ENCODE peak calls at places on chromosomes 2 and 18, in five cellular contexts. One of them, this sample, is unnamed.

GRCh38 chr2:234611209-234611608 is 114.3 kb upstream of the ARL4C start:
- DNase-seq in prostate gland: no peak
- DNase-seq in tibial artery: no peak
- DNase-seq in left ventricle myocardium inferior: no peak
- DNase-seq in retinal pigment epithelial cell: no peak
- DNase-seq in this sample: no peak

GRCh38 chr2:158539176-158539895 is 82.6 kb downstream of the PKP4 start:
- DNase-seq in prostate gland: peak; percentile 77
- DNase-seq in tibial artery: no peak
- DNase-seq in left ventricle myocardium inferior: no peak
- DNase-seq in retinal pigment epithelial cell: peak; percentile 46
- DNase-seq in this sample: peak; percentile 81

GRCh38 chr2:98253461-98254073 is 92.7 kb upstream of the CNGA3 start:
- DNase-seq in prostate gland: no peak
- DNase-seq in tibial artery: no peak
- DNase-seq in left ventricle myocardium inferior: no peak
- DNase-seq in retinal pigment epithelial cell: no peak
- DNase-seq in this sample: no peak

GRCh38 chr2:172962824-172963223 is 112.8 kb upstream of the MAP3K20 start:
- DNase-seq in prostate gland: no peak
- DNase-seq in tibial artery: no peak
- DNase-seq in left ventricle myocardium inferior: no peak
- DNase-seq in retinal pigment epithelial cell: no peak
- DNase-seq in this sample: peak; percentile 29

GRCh38 chr2:128315122-128315828 is 3.4 kb downstream of the HS6ST1 start:
- DNase-seq in prostate gland: peak; percentile 7
- DNase-seq in tibial artery: peak; percentile 61
- DNase-seq in left ventricle myocardium inferior: peak; percentile 7
- DNase-seq in retinal pigment epithelial cell: no peak
- DNase-seq in this sample: no peak

GRCh38 chr2:112811841-112812306 is 24.7 kb downstream of the IL1B start:
- DNase-seq in prostate gland: no peak
- DNase-seq in tibial artery: no peak
- DNase-seq in left ventricle myocardium inferior: no peak
- DNase-seq in retinal pigment epithelial cell: no peak
- DNase-seq in this sample: peak; percentile 92

GRCh38 chr2:170505631-170506270 is 209.4 kb upstream of the SP5 start:
- DNase-seq in prostate gland: peak; percentile 27
- DNase-seq in tibial artery: peak; percentile 88
- DNase-seq in left ventricle myocardium inferior: peak; percentile 66
- DNase-seq in retinal pigment epithelial cell: no peak
- DNase-seq in this sample: no peak

GRCh38 chr2:11260979-11261378 is 83.5 kb downstream of the ROCK2 start:
- DNase-seq in prostate gland: no peak
- DNase-seq in tibial artery: no peak
- DNase-seq in left ventricle myocardium inferior: no peak
- DNase-seq in retinal pigment epithelial cell: no peak
- DNase-seq in this sample: no peak

GRCh38 chr2:75157435-75157834 is 41.9 kb downstream of the TACR1 start:
- DNase-seq in prostate gland: no peak
- DNase-seq in tibial artery: no peak
- DNase-seq in left ventricle myocardium inferior: no peak
- DNase-seq in retinal pigment epithelial cell: no peak
- DNase-seq in this sample: no peak

GRCh38 chr2:62586981-62587380 is 81.0 kb upstream of the TMEM17 start:
- DNase-seq in prostate gland: no peak
- DNase-seq in tibial artery: no peak
- DNase-seq in left ventricle myocardium inferior: no peak
- DNase-seq in retinal pigment epithelial cell: no peak
- DNase-seq in this sample: no peak

GRCh38 chr18:75548353-75548752 is 120.8 kb upstream of the SMIM21 start:
- DNase-seq in prostate gland: no peak
- DNase-seq in tibial artery: no peak
- DNase-seq in left ventricle myocardium inferior: no peak
- DNase-seq in retinal pigment epithelial cell: no peak
- DNase-seq in this sample: no peak

GRCh38 chr2:144520718-144521487 is 984 bp upstream of the ZEB2 start:
- DNase-seq in prostate gland: no peak
- DNase-seq in tibial artery: no peak
- DNase-seq in left ventricle myocardium inferior: no peak
- DNase-seq in retinal pigment epithelial cell: no peak
- DNase-seq in this sample: no peak

GRCh38 chr2:235594041-235594440 is 100.2 kb downstream of the AGAP1 start:
- DNase-seq in prostate gland: peak; percentile 46
- DNase-seq in tibial artery: no peak
- DNase-seq in left ventricle myocardium inferior: no peak
- DNase-seq in retinal pigment epithelial cell: peak; percentile 65
- DNase-seq in this sample: peak; percentile 59

GRCh38 chr18:46070683-46071614 is 1.1 kb downstream of the PSTPIP2 start:
- DNase-seq in prostate gland: no peak
- DNase-seq in tibial artery: no peak
- DNase-seq in left ventricle myocardium inferior: no peak
- DNase-seq in retinal pigment epithelial cell: no peak
- DNase-seq in this sample: no peak

GRCh38 chr2:127181851-127182250 is 38.2 kb downstream of the CYP27C1 start:
- DNase-seq in prostate gland: no peak
- DNase-seq in tibial artery: peak; percentile 41
- DNase-seq in left ventricle myocardium inferior: no peak
- DNase-seq in retinal pigment epithelial cell: no peak
- DNase-seq in this sample: no peak

GRCh38 chr2:127592761-127593227 is 53.2 kb upstream of the GPR17 start:
- DNase-seq in prostate gland: no peak
- DNase-seq in tibial artery: no peak
- DNase-seq in left ventricle myocardium inferior: no peak
- DNase-seq in retinal pigment epithelial cell: no peak
- DNase-seq in this sample: no peak

GRCh38 chr2:197212344-197213262 is 98.0 kb downstream of the ANKRD44 start:
- DNase-seq in prostate gland: no peak
- DNase-seq in tibial artery: no peak
- DNase-seq in left ventricle myocardium inferior: no peak
- DNase-seq in retinal pigment epithelial cell: no peak
- DNase-seq in this sample: no peak

GRCh38 chr2:201208563-201209252 is 25.8 kb downstream of the CASP10 start:
- DNase-seq in prostate gland: no peak
- DNase-seq in tibial artery: no peak
- DNase-seq in left ventricle myocardium inferior: peak; percentile 23
- DNase-seq in retinal pigment epithelial cell: no peak
- DNase-seq in this sample: no peak

GRCh38 chr2:231227309-231228162 is 29.1 kb downstream of the ARMC9 start:
- DNase-seq in prostate gland: peak; percentile 53
- DNase-seq in tibial artery: peak; percentile 73
- DNase-seq in left ventricle myocardium inferior: no peak
- DNase-seq in retinal pigment epithelial cell: peak; percentile 39
- DNase-seq in this sample: peak; percentile 70

GRCh38 chr18:57352271-57352701 is at the start of gene ST8SIA3:
- DNase-seq in prostate gland: no peak
- DNase-seq in tibial artery: no peak
- DNase-seq in left ventricle myocardium inferior: no peak
- DNase-seq in retinal pigment epithelial cell: no peak
- DNase-seq in this sample: no peak

GRCh38 chr18:31977270-31977872 is 34.4 kb upstream of the TRAPPC8 start:
- DNase-seq in prostate gland: no peak
- DNase-seq in tibial artery: no peak
- DNase-seq in left ventricle myocardium inferior: no peak
- DNase-seq in retinal pigment epithelial cell: no peak
- DNase-seq in this sample: peak; percentile 25

GRCh38 chr18:10301831-10302483 is 152.5 kb upstream of the APCDD1 start:
- DNase-seq in prostate gland: no peak
- DNase-seq in tibial artery: no peak
- DNase-seq in left ventricle myocardium inferior: no peak
- DNase-seq in retinal pigment epithelial cell: no peak
- DNase-seq in this sample: no peak

GRCh38 chr2:24164416-24164973 is 10.4 kb upstream of the FAM228A start:
- DNase-seq in prostate gland: no peak
- DNase-seq in tibial artery: no peak
- DNase-seq in left ventricle myocardium inferior: peak; percentile 15
- DNase-seq in retinal pigment epithelial cell: no peak
- DNase-seq in this sample: no peak

GRCh38 chr2:197885587-197885986 is 81.2 kb downstream of the PLCL1 start:
- DNase-seq in prostate gland: no peak
- DNase-seq in tibial artery: no peak
- DNase-seq in left ventricle myocardium inferior: no peak
- DNase-seq in retinal pigment epithelial cell: no peak
- DNase-seq in this sample: no peak

GRCh38 chr2:110874565-110875383 is 142.4 kb downstream of the ACOXL start:
- DNase-seq in prostate gland: no peak
- DNase-seq in tibial artery: no peak
- DNase-seq in left ventricle myocardium inferior: no peak
- DNase-seq in retinal pigment epithelial cell: no peak
- DNase-seq in this sample: no peak

GRCh38 chr2:12948963-12949353 is 232.2 kb downstream of the TRIB2 start:
- DNase-seq in prostate gland: no peak
- DNase-seq in tibial artery: no peak
- DNase-seq in left ventricle myocardium inferior: no peak
- DNase-seq in retinal pigment epithelial cell: no peak
- DNase-seq in this sample: no peak

GRCh38 chr2:72138921-72139381 is 8.7 kb downstream of the CYP26B1 start:
- DNase-seq in prostate gland: no peak
- DNase-seq in tibial artery: peak; percentile 69
- DNase-seq in left ventricle myocardium inferior: peak; percentile 4
- DNase-seq in retinal pigment epithelial cell: no peak
- DNase-seq in this sample: no peak

GRCh38 chr2:197952540-197953202 is 148.3 kb downstream of the PLCL1 start:
- DNase-seq in prostate gland: no peak
- DNase-seq in tibial artery: no peak
- DNase-seq in left ventricle myocardium inferior: no peak
- DNase-seq in retinal pigment epithelial cell: no peak
- DNase-seq in this sample: no peak

GRCh38 chr2:142621287-142621686 is 256.2 kb upstream of the KYNU start:
- DNase-seq in prostate gland: no peak
- DNase-seq in tibial artery: no peak
- DNase-seq in left ventricle myocardium inferior: no peak
- DNase-seq in retinal pigment epithelial cell: no peak
- DNase-seq in this sample: no peak

GRCh38 chr2:127932199-127932877 is 46.6 kb upstream of the AMMECR1L start:
- DNase-seq in prostate gland: no peak
- DNase-seq in tibial artery: no peak
- DNase-seq in left ventricle myocardium inferior: no peak
- DNase-seq in retinal pigment epithelial cell: no peak
- DNase-seq in this sample: peak; percentile 45

GRCh38 chr2:239184179-239184578 is 216.6 kb downstream of the HDAC4 start:
- DNase-seq in prostate gland: no peak
- DNase-seq in tibial artery: no peak
- DNase-seq in left ventricle myocardium inferior: peak; percentile 3
- DNase-seq in retinal pigment epithelial cell: no peak
- DNase-seq in this sample: no peak

GRCh38 chr2:101479328-101479727 is 4.4 kb upstream of the RFX8 start:
- DNase-seq in prostate gland: no peak
- DNase-seq in tibial artery: no peak
- DNase-seq in left ventricle myocardium inferior: no peak
- DNase-seq in retinal pigment epithelial cell: no peak
- DNase-seq in this sample: no peak

GRCh38 chr2:133884739-133885381 is 316.6 kb upstream of the NCKAP5 start:
- DNase-seq in prostate gland: no peak
- DNase-seq in tibial artery: no peak
- DNase-seq in left ventricle myocardium inferior: no peak
- DNase-seq in retinal pigment epithelial cell: no peak
- DNase-seq in this sample: no peak
- TF ChIP-seq CTCF in prostate gland: no peak
- TF ChIP-seq CTCF in tibial artery: no peak
- TF ChIP-seq CTCF in left ventricle myocardium inferior: peak; percentile 54
- TF ChIP-seq CTCF in retinal pigment epithelial cell: peak; percentile 41
- TF ChIP-seq CTCF in this sample: no peak

GRCh38 chr2:33459745-33460144 is 16.7 kb upstream of the RASGRP3 start:
- DNase-seq in prostate gland: no peak
- DNase-seq in tibial artery: no peak
- DNase-seq in left ventricle myocardium inferior: no peak
- DNase-seq in retinal pigment epithelial cell: no peak
- DNase-seq in this sample: no peak
- H3K4me3 ChIP-seq in prostate gland: no peak overlapping the region
- H3K4me3 ChIP-seq in tibial artery: no peak overlapping the region
- H3K4me3 ChIP-seq in left ventricle myocardium inferior: peak overlapping the region; percentile 60
- H3K4me3 ChIP-seq in retinal pigment epithelial cell: no peak overlapping the region
- H3K4me3 ChIP-seq in this sample: no peak overlapping the region

DNA sequence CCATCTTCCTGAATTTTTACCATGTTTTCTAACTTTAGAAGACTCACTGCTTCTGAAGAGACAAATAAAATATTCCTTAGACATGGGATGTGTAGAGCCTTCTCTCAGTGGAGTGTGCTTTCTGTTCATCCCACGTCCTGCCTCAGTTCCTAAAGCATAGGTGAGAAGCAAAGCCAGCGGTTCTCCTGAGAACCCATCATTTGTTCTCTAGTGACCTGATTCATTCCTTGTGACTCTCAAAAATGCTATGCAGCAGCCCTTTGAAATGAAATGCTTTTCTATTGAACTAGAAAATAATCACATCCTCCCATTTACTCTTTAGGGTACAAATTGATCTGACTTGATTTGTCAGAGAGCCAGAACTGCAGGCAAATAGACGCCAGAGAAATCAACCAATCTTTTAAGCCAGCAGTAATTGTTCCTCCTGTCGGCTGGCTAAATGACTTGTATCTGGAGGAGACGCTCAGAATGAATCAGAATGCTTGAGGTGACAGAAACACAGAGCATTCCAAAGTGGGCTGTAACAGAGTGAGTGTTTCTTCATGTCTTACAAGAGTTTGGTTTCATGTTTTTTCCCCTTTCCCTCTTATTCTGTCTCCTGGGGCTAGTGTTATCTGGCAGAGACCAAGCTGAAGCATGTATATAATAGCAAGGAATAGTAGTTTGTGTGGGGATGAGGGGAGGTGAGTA is 81.3 kb upstream of the TMEM178A start:
- DNase-seq in prostate gland: no peak
- DNase-seq in tibial artery: no peak
- DNase-seq in left ventricle myocardium inferior: no peak
- DNase-seq in retinal pigment epithelial cell: peak; percentile 51
- DNase-seq in this sample: no peak
- TF ChIP-seq CTCF in prostate gland: no peak
- TF ChIP-seq CTCF in tibial artery: no peak
- TF ChIP-seq CTCF in left ventricle myocardium inferior: no peak
- TF ChIP-seq CTCF in retinal pigment epithelial cell: no peak
- TF ChIP-seq CTCF in this sample: no peak

DNA sequence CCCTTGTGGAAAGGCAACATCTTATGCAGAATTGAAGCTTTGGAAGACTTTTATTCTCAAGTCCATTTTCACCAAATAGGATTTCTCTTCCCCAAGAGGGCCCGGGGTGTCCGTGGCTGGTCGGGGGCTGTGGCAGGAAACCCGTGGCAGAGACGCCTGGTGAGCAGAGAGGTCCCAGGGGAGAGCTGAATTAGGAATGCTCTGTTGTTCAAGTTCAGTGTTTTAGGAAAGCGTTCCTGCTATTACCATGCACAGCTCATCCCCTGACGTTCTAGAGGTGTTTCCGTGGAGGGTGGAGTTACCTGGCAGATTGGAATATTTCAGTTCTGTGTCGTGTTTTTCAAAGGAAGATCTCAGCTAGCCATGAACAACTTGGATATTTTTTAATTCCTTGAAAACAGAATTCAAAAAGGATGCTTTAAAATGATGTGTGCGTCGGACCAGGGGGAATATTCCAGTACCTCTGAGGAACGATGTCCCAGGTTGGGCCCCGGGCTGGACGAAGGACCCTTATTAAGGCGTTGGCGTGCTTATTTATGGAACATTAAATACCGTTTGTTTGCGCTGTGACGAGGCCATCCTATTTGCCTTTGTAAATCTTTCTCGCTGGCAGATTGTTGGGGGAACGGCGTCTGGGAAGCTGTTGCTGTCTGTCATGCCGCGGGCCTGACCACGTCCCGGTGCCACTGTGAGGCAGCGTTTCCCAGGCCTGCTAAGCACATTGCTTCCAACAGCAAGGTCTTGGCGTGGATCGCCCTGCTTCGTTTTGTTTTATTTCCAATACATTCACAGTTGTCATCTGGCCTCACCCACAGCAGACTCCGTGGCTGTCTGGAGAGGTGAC is 8.2 kb downstream of the NFATC1 start:
- DNase-seq in prostate gland: peak; percentile 51
- DNase-seq in tibial artery: no peak
- DNase-seq in left ventricle myocardium inferior: peak; percentile 9
- DNase-seq in retinal pigment epithelial cell: no peak
- DNase-seq in this sample: no peak
- H3K4me3 ChIP-seq in prostate gland: no peak overlapping the region
- H3K4me3 ChIP-seq in tibial artery: peak overlapping the region; percentile 40
- H3K4me3 ChIP-seq in left ventricle myocardium inferior: peak overlapping the region; percentile 33
- H3K4me3 ChIP-seq in retinal pigment epithelial cell: no peak overlapping the region
- H3K4me3 ChIP-seq in this sample: no peak overlapping the region